ENCODE peak calls at places on chromosome 12, in seven cellular contexts. W, S, Q, B, T, K and U are unnamed samples.

GRCh38 chr12:6032726-6033125 is 87.7 kb upstream of the ANO2 start:
- DNase-seq in W (no peak), S (no peak), Q (no peak), B (no peak), T (no peak), K (no peak), U (no peak)

GRCh38 chr12:132506730-132507538 is 17.0 kb downstream of the FBRSL1 start:
- DNase-seq in W (no peak), S (peak), Q (peak), B (peak), T (no peak), K (peak), U (peak)

GRCh38 chr12:104782296-104782695 is 175.8 kb downstream of the SLC41A2 start:
- DNase-seq in W (no peak), S (no peak), Q (no peak), B (no peak), T (no peak), K (no peak), U (no peak)

GRCh38 chr12:68932123-68932700 is 759 bp downstream of the CPM start:
- DNase-seq in W (no peak), S (no peak), Q (no peak), B (no peak), T (no peak), K (no peak), U (no peak)

GRCh38 chr12:80551897-80552296 is 107.9 kb downstream of the PTPRQ start:
- DNase-seq in W (no peak), S (no peak), Q (peak), B (no peak), T (no peak), K (no peak), U (no peak)

GRCh38 chr12:84920331-84920730 is 7.7 kb upstream of the SLC6A15 start:
- DNase-seq in W (no peak), S (no peak), Q (no peak), B (no peak), T (no peak), K (no peak), U (no peak)

GRCh38 chr12:102756564-102756963 is 160.5 kb downstream of the PAH start:
- DNase-seq in W (peak), S (no peak), Q (peak), B (no peak), T (no peak), K (no peak), U (no peak)

GRCh38 chr12:32901553-32901952 is 5.0 kb upstream of the PKP2 start:
- DNase-seq in W (no peak), S (no peak), Q (peak), B (no peak), T (no peak), K (no peak), U (no peak)

GRCh38 chr12:113056631-113057488 is at the start of gene DTX1:
- DNase-seq in W (peak), S (no peak), Q (peak), B (peak), T (peak), K (no peak), U (peak)

GRCh38 chr12:88237954-88238353 is 95.8 kb downstream of the TMTC3 start:
- DNase-seq in W (no peak), S (no peak), Q (peak), B (no peak), T (no peak), K (no peak), U (no peak)

DNA sequence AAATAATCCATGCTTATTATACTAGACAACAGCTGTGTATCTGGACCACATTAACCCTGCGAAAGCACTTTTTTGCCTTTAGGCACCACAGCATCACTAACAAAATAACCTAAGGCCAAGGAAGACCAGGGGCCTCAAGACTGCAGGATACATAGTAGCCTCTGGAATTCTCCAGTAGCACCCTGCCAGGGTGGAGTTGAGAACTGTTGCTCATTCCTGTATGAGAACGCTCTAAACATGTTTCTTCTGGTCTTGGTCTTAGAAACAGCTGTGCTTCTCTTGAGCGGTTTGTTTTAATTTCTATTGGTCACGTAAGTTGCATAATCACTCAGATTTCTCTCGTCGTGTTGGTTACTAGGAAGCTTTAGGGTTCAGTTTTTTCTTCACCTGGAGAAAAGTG is 7.9 kb downstream of the B4GALNT3 start:
- DNase-seq in W (no peak), S (no peak), Q (no peak), B (no peak), T (no peak), K (no peak), U (no peak)
- TF ChIP-seq CTCF in W (no peak), S (no peak), Q (no peak), B (no peak), T (no peak), K (no peak), U (no peak)

GRCh38 chr12:111084605-111085004 is 164.2 kb upstream of the MYL2 start:
- DNase-seq in W (no peak), S (no peak), Q (no peak), B (no peak), T (no peak), K (no peak), U (no peak)
- TF ChIP-seq CTCF in W (no peak), S (no peak), Q (no peak), B (no peak), T (no peak), K (no peak), U (no peak)

DNA sequence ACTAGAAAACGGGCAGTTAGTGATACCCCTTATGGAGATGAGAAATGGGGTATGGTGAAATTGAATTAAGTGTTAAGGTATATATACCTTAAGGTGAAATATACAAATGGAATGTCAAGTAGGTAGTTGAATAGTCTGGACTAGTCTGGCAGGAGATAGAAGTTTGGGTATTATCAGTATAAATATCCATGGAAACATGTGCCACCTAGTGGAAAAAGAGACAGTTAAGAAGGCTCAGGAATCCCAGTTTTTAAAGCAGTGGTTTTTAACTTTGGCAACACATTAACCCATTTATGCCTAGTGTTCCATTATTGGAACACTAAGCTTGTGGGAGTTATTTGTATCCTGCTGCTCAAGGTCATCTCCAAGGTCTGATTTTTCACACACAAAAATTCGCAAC is 38.6 kb upstream of the TPH2 start:
- DNase-seq in W (no peak), S (no peak), Q (peak), B (no peak), T (peak), K (no peak), U (no peak)
- TF ChIP-seq CTCF in W (peak), S (no peak), Q (peak), B (peak), T (peak), K (peak), U (no peak)

GRCh38 chr12:28776913-28777312 is 372.2 kb upstream of the FAR2 start:
- DNase-seq in W (no peak), S (no peak), Q (no peak), B (no peak), T (no peak), K (no peak), U (no peak)
- TF ChIP-seq CTCF in W (no peak), S (no peak), Q (no peak), B (no peak), T (no peak), K (no peak), U (no peak)

DNA sequence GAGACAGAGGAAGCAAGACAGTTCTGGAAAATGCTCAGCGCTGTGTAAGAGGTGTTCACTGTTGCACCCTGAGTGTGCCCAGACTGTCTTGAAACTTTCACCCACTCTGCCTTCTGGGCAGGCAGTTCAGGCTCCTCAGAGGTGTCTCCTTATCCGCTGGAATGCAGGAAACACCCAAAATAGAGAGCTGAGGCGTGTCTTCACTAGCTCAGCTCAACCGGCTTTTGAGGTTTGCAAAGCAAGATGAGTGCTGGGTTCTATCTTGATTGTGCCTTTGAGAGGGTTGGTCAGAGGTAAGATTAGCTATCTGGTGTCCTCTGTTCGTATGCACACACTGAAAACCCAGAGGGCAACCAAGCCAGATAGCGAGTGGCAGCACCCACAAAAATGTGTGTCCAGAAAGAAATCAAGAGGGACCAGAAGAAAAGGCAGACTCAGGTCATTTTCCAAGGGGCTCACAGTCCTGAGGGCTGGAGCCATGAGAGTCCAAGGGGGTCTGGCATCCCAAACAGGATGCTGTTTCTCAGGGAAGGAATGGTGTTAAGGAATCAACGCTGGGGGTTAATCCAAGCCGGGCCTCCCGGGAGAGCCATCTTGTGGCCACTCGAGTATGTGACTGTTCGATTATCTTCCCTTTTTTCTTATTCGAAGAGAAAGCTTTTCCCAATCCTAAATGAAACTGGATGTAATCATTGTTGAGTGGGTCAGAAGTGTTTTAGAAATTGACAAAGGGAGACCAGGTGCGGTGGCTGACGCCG is 47.1 kb downstream of the TBX3 start:
- DNase-seq in W (peak), S (no peak), Q (peak), B (no peak), T (peak), K (peak), U (no peak)
- TF ChIP-seq CTCF in W (peak), S (no peak), Q (peak), B (no peak), T (peak), K (peak), U (peak)